ENCODE peak calls at places on chromosomes 11 and 22, in nine cellular contexts. W is left lung; C is ecto neural progenitor cell; B is HS-5; G is NCI-H524; M is NCI-H460; R is GM10248; N is stimulated activated CD4-positive, alpha-beta T cell treated with anti-CD3 and anti-CD28 coated beads, Interleukin-2, amount 100 ng/mL, for 48 hours; E is fibroblast of mammary gland. D is an unnamed sample.

GRCh38 chr11:130817608-130817944 is 98.7 kb downstream of the SNX19 start:
- DNase-seq in W (no peak), C (no peak), B (no peak), G (no peak), M (no peak), R (no peak), N (no peak), E (peak; percentile 84), D (no peak)

GRCh38 chr11:44915621-44916020 is 35.1 kb downstream of the TP53I11 start:
- DNase-seq in W (no peak), C (no peak), B (no peak), G (no peak), M (no peak), R (no peak), N (no peak), E (no peak), D (no peak)

GRCh38 chr11:64880240-64881001 is 2.0 kb upstream of the EHD1 start:
- DNase-seq in W (no peak), C (no peak), B (no peak), G (no peak), M (no peak), R (no peak), N (no peak), E (no peak), D (no peak)

GRCh38 chr11:24239016-24239720 is 257.7 kb upstream of the LUZP2 start:
- DNase-seq in W (no peak), C (no peak), B (peak; percentile 86), G (no peak), M (no peak), R (no peak), N (no peak), E (peak; percentile 77), D (no peak)

GRCh38 chr11:60056349-60056969 is at the start of gene MS4A3:
- DNase-seq in W (no peak), C (no peak), B (no peak), G (no peak), M (no peak), R (no peak), N (no peak), E (no peak), D (no peak)

GRCh38 chr22:46519377-46519776 is 18.0 kb downstream of the CELSR1 start:
- DNase-seq in W (no peak), C (no peak), B (no peak), G (no peak), M (no peak), R (no peak), N (no peak), E (no peak), D (no peak)

GRCh38 chr11:111676878-111677585 is 74.8 kb downstream of the SIK2 start:
- DNase-seq in W (no peak), C (no peak), B (peak; percentile 40), G (no peak), M (no peak), R (no peak), N (no peak), E (peak; percentile 65), D (no peak)

GRCh38 chr11:6232899-6233298 is 1.5 kb downstream of the FHIP1B start:
- DNase-seq in W (no peak), C (no peak), B (no peak), G (no peak), M (no peak), R (no peak), N (no peak), E (peak; percentile 8), D (no peak)

GRCh38 chr22:29167032-29167911 is 38.4 kb upstream of the EMID1 start:
- DNase-seq in W (no peak), C (no peak), B (no peak), G (no peak), M (no peak), R (peak; percentile 89), N (peak; percentile 48), E (no peak), D (peak; percentile 87)

GRCh38 chr11:19728436-19728835 is 15.8 kb downstream of the NAV2 start:
- DNase-seq in W (no peak), C (no peak), B (no peak), G (no peak), M (no peak), R (no peak), N (no peak), E (peak; percentile 46), D (no peak)

GRCh38 chr22:46368422-46368821 is 32.9 kb downstream of the TRMU start:
- DNase-seq in W (no peak), C (no peak), B (no peak), G (no peak), M (no peak), R (no peak), N (no peak), E (no peak), D (no peak)

GRCh38 chr11:72985645-72986044 is 156.5 kb downstream of the FCHSD2 start:
- DNase-seq in W (no peak), C (no peak), B (no peak), G (no peak), M (no peak), R (no peak), N (no peak), E (peak; percentile 20), D (no peak)

GRCh38 chr11:109037856-109038780 is 373.2 kb downstream of the DDX10 start:
- DNase-seq in W (no peak), C (no peak), B (peak; percentile 38), G (no peak), M (no peak), R (no peak), N (no peak), E (peak; percentile 87), D (no peak)

GRCh38 chr22:28246392-28246791 is 327.3 kb upstream of the PITPNB start:
- DNase-seq in W (no peak), C (no peak), B (peak; percentile 50), G (no peak), M (no peak), R (no peak), N (no peak), E (peak; percentile 70), D (no peak)

GRCh38 chr11:72975778-72976520 is 161.7 kb downstream of the ATG16L2 start:
- DNase-seq in W (no peak), C (no peak), B (peak; percentile 75), G (no peak), M (no peak), R (no peak), N (no peak), E (peak; percentile 96), D (no peak)

GRCh38 chr11:8733847-8734246 is 51.3 kb downstream of the RPL27A start:
- DNase-seq in W (no peak), C (no peak), B (no peak), G (no peak), M (no peak), R (no peak), N (no peak), E (no peak), D (no peak)

GRCh38 chr22:43826142-43827093 is 14.3 kb upstream of the EFCAB6 start:
- DNase-seq in W (no peak), C (no peak), B (peak; percentile 29), G (no peak), M (peak; percentile 16), R (no peak), N (no peak), E (peak; percentile 71), D (no peak)

GRCh38 chr11:130675456-130675855 is 227.0 kb downstream of the ADAMTS15 start:
- DNase-seq in W (peak; percentile 36), C (no peak), B (peak; percentile 58), G (peak; percentile 90), M (no peak), R (no peak), N (no peak), E (peak; percentile 93), D (no peak)

GRCh38 chr11:394034-394857 is at the start of gene PKP3:
- DNase-seq in W (peak; percentile 87), C (peak; percentile 72), B (peak; percentile 55), G (no peak), M (peak; percentile 64), R (no peak), N (no peak), E (peak; percentile 72), D (no peak)

GRCh38 chr11:39011822-39012221 is 2413.8 kb upstream of the RAG2 start:
- DNase-seq in W (no peak), C (no peak), B (no peak), G (no peak), M (no peak), R (no peak), N (no peak), E (no peak), D (no peak)

GRCh38 chr22:41825376-41825775 is 7.5 kb upstream of the SREBF2 start:
- DNase-seq in W (no peak), C (no peak), B (no peak), G (no peak), M (no peak), R (no peak), N (no peak), E (peak; percentile 42), D (no peak)

GRCh38 chr22:45207981-45208664 is 32.6 kb downstream of the KIAA0930 start:
- DNase-seq in W (no peak), C (no peak), B (peak; percentile 43), G (no peak), M (no peak), R (no peak), N (no peak), E (peak; percentile 86), D (no peak)

GRCh38 chr22:47161631-47162030 is 399.2 kb downstream of the TBC1D22A start:
- DNase-seq in W (peak; percentile 12), C (no peak), B (no peak), G (peak; percentile 45), M (no peak), R (no peak), N (no peak), E (no peak), D (no peak)

GRCh38 chr11:128686745-128687177 is 7.1 kb upstream of the FLI1 start:
- DNase-seq in W (peak; percentile 46), C (peak; percentile 57), B (no peak), G (peak; percentile 55), M (no peak), R (peak; percentile 46), N (peak; percentile 39), E (peak; percentile 31), D (peak; percentile 56)

GRCh38 chr22:17369553-17370035 is 334 bp downstream of the CECR2 start:
- DNase-seq in W (peak; percentile 43), C (peak; percentile 84), B (no peak), G (peak; percentile 57), M (no peak), R (peak; percentile 51), N (peak; percentile 13), E (no peak), D (peak; percentile 69)

GRCh38 chr22:37496651-37497599 is 10.7 kb upstream of the MFNG start:
- DNase-seq in W (no peak), C (no peak), B (peak; percentile 96), G (peak; percentile 28), M (no peak), R (no peak), N (no peak), E (peak; percentile 91), D (no peak)

GRCh38 chr11:132904091-132904490 is 628.2 kb downstream of the OPCML start:
- DNase-seq in W (no peak), C (no peak), B (no peak), G (no peak), M (no peak), R (no peak), N (no peak), E (no peak), D (no peak)

GRCh38 chr11:2092956-2093412 is 46.2 kb downstream of the IGF2 start:
- DNase-seq in W (peak; percentile 48), C (no peak), B (peak; percentile 2), G (peak; percentile 61), M (no peak), R (no peak), N (peak; percentile 11), E (peak; percentile 19), D (no peak)

GRCh38 chr22:36822581-36822980 is 5.7 kb upstream of the PVALB start:
- DNase-seq in W (no peak), C (no peak), B (no peak), G (no peak), M (no peak), R (no peak), N (no peak), E (no peak), D (no peak)

GRCh38 chr22:24465975-24466374 is 29.2 kb upstream of the UPB1 start:
- DNase-seq in W (no peak), C (no peak), B (no peak), G (no peak), M (no peak), R (no peak), N (no peak), E (no peak), D (no peak)